ENCODE peak calls at places on chromosomes 2 and 18, in seven cellular contexts. I is left ventricle myocardium inferior; O is cardiac muscle cell; Z is AG09319; P is HTR-8/SVneo; W is COR-L47; K is effector CD4-positive, alpha-beta T cell. E is an unnamed sample.

GRCh38 chr2:118861741-118862140 is 14.3 kb upstream of the EN1 start:
- DNase-seq in I (no peak), O (no peak), Z (no peak), P (no peak), W (no peak), K (no peak), E (no peak)

GRCh38 chr2:85542777-85543176 is 3.8 kb downstream of the MAT2A start:
- DNase-seq in I (no peak), O (no peak), Z (no peak), P (no peak), W (no peak), K (no peak), E (no peak)

GRCh38 chr2:113755690-113756063 is 765 bp downstream of the SLC35F5 start:
- DNase-seq in I (no peak), O (peak; percentile 13), Z (no peak), P (no peak), W (no peak), K (no peak), E (no peak)

GRCh38 chr2:207847807-207848544 is 78.3 kb upstream of the FZD5 start:
- DNase-seq in I (no peak), O (peak; percentile 87), Z (no peak), P (no peak), W (peak; percentile 94), K (no peak), E (no peak)

GRCh38 chr2:74379851-74380789 is at the start of gene DCTN1:
- DNase-seq in I (peak; percentile 45), O (peak; percentile 69), Z (peak; percentile 22), P (peak; percentile 76), W (peak; percentile 14), K (no peak), E (no peak)

GRCh38 chr18:46013484-46014189 is 46.5 kb upstream of the EPG5 start:
- DNase-seq in I (no peak), O (no peak), Z (no peak), P (no peak), W (no peak), K (no peak), E (no peak)

GRCh38 chr18:36186461-36187137 is 698 bp upstream of the MOCOS start:
- DNase-seq in I (peak; percentile 31), O (peak; percentile 40), Z (no peak), P (no peak), W (no peak), K (no peak), E (no peak)

GRCh38 chr2:228094377-228094921 is 87.0 kb downstream of the SPHKAP start:
- DNase-seq in I (no peak), O (no peak), Z (no peak), P (peak; percentile 29), W (no peak), K (no peak), E (no peak)

GRCh38 chr18:13796515-13796914 is 27.4 kb upstream of the MC5R start:
- DNase-seq in I (no peak), O (no peak), Z (no peak), P (no peak), W (no peak), K (no peak), E (no peak)

GRCh38 chr2:192437653-192438052 is 242.9 kb upstream of the TMEFF2 start:
- DNase-seq in I (no peak), O (no peak), Z (no peak), P (no peak), W (no peak), K (no peak), E (no peak)

GRCh38 chr18:46429649-46430224 is 227.3 kb downstream of the LOXHD1 start:
- DNase-seq in I (no peak), O (no peak), Z (no peak), P (no peak), W (no peak), K (no peak), E (no peak)

GRCh38 chr2:127011136-127011740 is 95.7 kb downstream of the BIN1 start:
- DNase-seq in I (no peak), O (no peak), Z (no peak), P (no peak), W (no peak), K (no peak), E (no peak)

GRCh38 chr2:62774555-62775366 is 69.2 kb downstream of the EHBP1 start:
- DNase-seq in I (no peak), O (peak; percentile 62), Z (no peak), P (peak; percentile 22), W (peak; percentile 23), K (peak; percentile 4), E (no peak)

E was measured in activated B cell treated with CpG ODN at 0.5 μM for 24 hours.